ENCODE peak calls at places on chromosome 6, in eight cellular contexts. A is psoas muscle, Y is gastrocnemius medialis, K is heart right ventricle, J is heart left ventricle, B is lung, E is H9, R is left ventricle myocardium inferior. U is an unnamed sample.
A peak's percentile ranks its signal among the peaks of the same experiment; 100 is the strongest.

GRCh38 chr6:145836767-145837166 is 22.2 kb upstream of the FBXO30 start:
- DNase-seq in A (no peak), Y (no peak), K (no peak), J (no peak), B (no peak), E (no peak), R (no peak), U (no peak)

GRCh38 chr6:162459985-162460384 is 267.6 kb downstream of the PRKN start:
- DNase-seq in A (no peak), Y (no peak), K (no peak), J (no peak), B (no peak), E (no peak), R (no peak), U (no peak)

GRCh38 chr6:88238065-88238464 is 71.9 kb upstream of the CNR1 start:
- DNase-seq in A (no peak), Y (no peak), K (no peak), J (no peak), B (no peak), E (peak; percentile 66), R (no peak), U (no peak)

GRCh38 chr6:87808005-87808757 is 106.1 kb upstream of the AKIRIN2 start:
- DNase-seq in A (no peak), Y (no peak), K (no peak), J (no peak), B (no peak), E (no peak), R (no peak), U (no peak)

GRCh38 chr6:108337721-108338120 is 42.9 kb downstream of the AFG1L start:
- DNase-seq in A (no peak), Y (no peak), K (no peak), J (no peak), B (no peak), E (no peak), R (no peak), U (no peak)

GRCh38 chr6:27896398-27896796 is 15.8 kb downstream of the OR2B2 start:
- DNase-seq in A (no peak), Y (no peak), K (no peak), J (no peak), B (no peak), E (no peak), R (no peak), U (no peak)

GRCh38 chr6:135869857-135870256 is 18.4 kb downstream of the PDE7B start:
- DNase-seq in A (no peak), Y (no peak), K (no peak), J (no peak), B (no peak), E (no peak), R (no peak), U (no peak)

GRCh38 chr6:12001004-12001705 is 11.0 kb upstream of the HIVEP1 start:
- DNase-seq in A (peak; percentile 62), Y (no peak), K (no peak), J (no peak), B (no peak), E (no peak), R (no peak), U (no peak)

GRCh38 chr6:95973976-95974375 is 41.8 kb upstream of the FUT9 start:
- DNase-seq in A (no peak), Y (no peak), K (no peak), J (no peak), B (no peak), E (no peak), R (no peak), U (no peak)

GRCh38 chr6:73134588-73134987 is 90.7 kb downstream of the KHDC1L start:
- DNase-seq in A (peak; percentile 75), Y (peak; percentile 77), K (no peak), J (no peak), B (no peak), E (peak; percentile 94), R (no peak), U (peak; percentile 29)

GRCh38 chr6:119052292-119052889 is 26.1 kb downstream of the FAM184A start:
- DNase-seq in A (no peak), Y (no peak), K (no peak), J (no peak), B (no peak), E (no peak), R (no peak), U (no peak)

GRCh38 chr6:162055365-162055764 is 672.2 kb downstream of the PRKN start:
- DNase-seq in A (no peak), Y (no peak), K (no peak), J (no peak), B (no peak), E (peak; percentile 47), R (no peak), U (no peak)

GRCh38 chr6:16344756-16345155 is 106.4 kb downstream of the GMPR start:
- DNase-seq in A (no peak), Y (no peak), K (no peak), J (no peak), B (no peak), E (no peak), R (no peak), U (no peak)

GRCh38 chr6:117920493-117920845 is 13.4 kb downstream of the SLC35F1 start:
- DNase-seq in A (no peak), Y (no peak), K (no peak), J (no peak), B (no peak), E (no peak), R (no peak), U (no peak)

GRCh38 chr6:3788408-3789017 is 37.0 kb upstream of the PXDC1 start:
- DNase-seq in A (no peak), Y (no peak), K (no peak), J (no peak), B (no peak), E (no peak), R (no peak), U (no peak)

GRCh38 chr6:18262812-18263560 is 1.3 kb downstream of the DEK start:
- DNase-seq in A (no peak), Y (no peak), K (no peak), J (no peak), B (no peak), E (no peak), R (no peak), U (no peak)

GRCh38 chr6:81767163-81768000 is 14.9 kb upstream of the TENT5A start:
- DNase-seq in A (no peak), Y (no peak), K (no peak), J (no peak), B (no peak), E (no peak), R (no peak), U (peak; percentile 38)

GRCh38 chr6:18166314-18167007 is 11.2 kb downstream of the KDM1B start:
- DNase-seq in A (no peak), Y (no peak), K (no peak), J (no peak), B (no peak), E (no peak), R (no peak), U (no peak)

GRCh38 chr6:148530394-148530923 is 187.8 kb downstream of the SASH1 start:
- DNase-seq in A (no peak), Y (no peak), K (no peak), J (no peak), B (no peak), E (peak; percentile 47), R (no peak), U (no peak)

DNA sequence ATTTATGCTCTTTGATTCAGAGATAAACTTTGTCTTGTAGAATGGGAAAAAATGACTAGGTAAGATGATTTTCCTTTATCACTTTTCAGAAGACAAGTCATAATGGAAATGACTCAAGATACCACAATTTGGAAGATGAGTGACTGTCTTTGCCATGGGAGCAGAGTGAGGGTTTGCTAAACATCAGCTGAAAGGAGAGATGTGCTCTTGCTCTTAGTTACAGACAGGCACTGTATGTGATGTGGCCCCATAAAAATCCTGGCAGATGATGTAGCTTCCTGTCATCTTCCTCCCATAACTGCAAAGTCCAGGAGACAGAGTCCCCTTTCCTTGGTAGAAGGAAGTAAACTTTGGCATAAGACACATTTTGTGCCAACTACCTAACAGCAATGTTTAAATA is 47.6 kb downstream of the BACH2 start:
- DNase-seq in A (no peak), Y (no peak), K (no peak), J (no peak), B (no peak), E (no peak), R (no peak), U (no peak)
- H3K4me1 ChIP-seq in A (peaks cover 14% of the 10 kb centered on the region), Y (peaks cover 9% of the 10 kb centered on the region), K (no peaks in the 10 kb centered on the region), J (no peaks in the 10 kb centered on the region), B (no peaks in the 10 kb centered on the region), E (no peaks in the 10 kb centered on the region), R (no peaks in the 10 kb centered on the region), U (no peaks in the 10 kb centered on the region)

GRCh38 chr6:113936093-113936934 is 34.6 kb downstream of the HDAC2 start:
- DNase-seq in A (no peak), Y (no peak), K (peak; percentile 32), J (no peak), B (no peak), E (no peak), R (no peak), U (no peak)
- TF ChIP-seq CTCF in A (peak; percentile 78), Y (peak; percentile 77), K (peak; percentile 84), J (peak; percentile 81), B (peak; percentile 35), E (peak; percentile 83), R (peak; percentile 82), U (peak; percentile 69)

DNA sequence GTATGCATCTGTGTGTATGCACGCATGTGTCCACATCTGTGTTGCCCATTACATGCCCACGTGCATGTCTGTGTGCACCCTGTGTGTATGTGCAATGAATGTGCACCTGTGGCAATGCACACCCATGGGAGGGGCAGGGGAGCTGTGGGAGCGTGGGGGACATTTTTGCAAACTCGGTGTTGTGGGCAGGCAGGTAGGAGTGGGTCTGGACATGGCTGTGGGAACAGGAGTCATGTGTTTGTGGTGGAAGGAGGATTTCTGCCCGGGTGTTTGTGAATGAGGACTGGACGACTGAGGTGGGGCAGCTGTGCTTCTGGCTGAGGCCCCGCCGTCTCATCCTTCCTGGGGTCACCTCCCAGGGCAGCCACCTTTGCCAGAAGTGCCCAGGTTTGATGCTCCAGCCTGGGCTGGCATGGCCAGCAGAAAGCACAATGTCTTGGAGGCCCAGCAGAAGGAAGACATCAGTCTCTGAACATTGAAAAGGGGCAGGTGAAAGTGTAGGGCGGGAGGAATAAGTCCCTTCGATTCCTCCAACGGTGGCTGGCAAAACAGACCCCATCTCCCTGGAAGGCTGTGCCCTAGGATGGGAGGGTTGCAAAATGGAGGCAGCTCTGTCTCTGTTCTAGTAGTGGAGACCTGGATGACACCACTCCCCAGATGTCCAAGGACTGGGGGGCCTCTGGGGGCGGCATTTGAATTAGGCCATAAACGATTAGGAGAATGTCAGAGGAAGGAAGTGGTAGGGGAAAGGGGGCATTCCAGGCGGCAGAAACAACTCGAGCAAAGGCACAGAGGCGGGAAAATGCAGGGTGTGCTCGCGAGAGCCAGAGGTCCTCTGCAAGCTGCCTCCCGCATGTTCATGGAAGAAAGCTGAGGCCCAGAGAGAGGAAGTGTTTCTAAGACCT is 19.1 kb upstream of the ARMC12 start:
- DNase-seq in A (no peak), Y (no peak), K (no peak), J (no peak), B (no peak), E (no peak), R (no peak), U (no peak)
- H3K4me1 ChIP-seq in A (peaks cover 24% of the 10 kb centered on the region), Y (peaks cover 39% of the 10 kb centered on the region), K (peaks cover 38% of the 10 kb centered on the region), J (peaks cover 30% of the 10 kb centered on the region), B (peaks cover 3% of the 10 kb centered on the region), E (peaks cover 18% of the 10 kb centered on the region), R (peaks cover 49% of the 10 kb centered on the region), U (peaks cover 30% of the 10 kb centered on the region)

DNA sequence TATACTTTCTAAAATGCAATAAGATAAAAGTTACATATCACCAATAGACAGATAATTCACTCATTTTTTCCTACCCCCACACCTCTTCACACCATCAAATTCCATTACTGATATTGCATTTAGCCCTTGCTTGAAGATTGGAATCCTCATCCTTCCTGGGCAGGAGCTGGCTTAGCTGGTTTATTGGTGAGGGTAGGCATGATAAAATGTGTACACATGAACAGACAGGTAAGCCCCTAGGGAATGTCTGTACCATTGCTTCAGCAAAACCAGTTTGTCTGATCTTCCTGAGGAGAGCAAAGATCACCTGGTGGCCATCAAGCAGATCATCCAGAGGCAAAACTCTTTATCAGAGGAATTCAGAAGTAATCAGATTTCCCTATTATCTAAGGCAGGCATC is 6.8 kb upstream of the FABP7 start:
- DNase-seq in A (no peak), Y (no peak), K (no peak), J (no peak), B (no peak), E (no peak), R (no peak), U (no peak)
- TF ChIP-seq CTCF in A (no peak), Y (no peak), K (no peak), J (no peak), B (no peak), E (no peak), R (no peak), U (no peak)